ENCODE peak calls at places on chromosomes 5 and 9, in seven cellular contexts. C is omental fat pad, V is DND-41, R is Peyer's patch, I is astrocyte of the spinal cord, A is breast epithelium, B is GM12865. O is an unnamed sample.

GRCh38 chr9:114786251-114786650 is 19.6 kb downstream of the TNFSF15 start:
- DNase-seq in C (no peak), V (no peak), R (no peak), I (no peak), A (no peak), B (no peak), O (no peak)

GRCh38 chr9:111839387-111839786 is 44.6 kb upstream of the SHOC1 start:
- DNase-seq in C (no peak), V (no peak), R (no peak), I (no peak), A (no peak), B (peak), O (no peak)

GRCh38 chr5:149936700-149937091 is 7.9 kb downstream of the PDE6A start:
- DNase-seq in C (no peak), V (no peak), R (no peak), I (peak), A (no peak), B (no peak), O (no peak)

GRCh38 chr9:16133556-16134227 is 580.8 kb downstream of the CCDC171 start:
- DNase-seq in C (no peak), V (peak), R (peak), I (peak), A (no peak), B (peak), O (no peak)

GRCh38 chr5:33490071-33490665 is 49.4 kb downstream of the TARS1 start:
- DNase-seq in C (no peak), V (no peak), R (no peak), I (no peak), A (no peak), B (no peak), O (no peak)

GRCh38 chr9:129401623-129402340 is 219.1 kb downstream of the C9orf50 start:
- DNase-seq in C (no peak), V (peak), R (no peak), I (no peak), A (no peak), B (no peak), O (no peak)

GRCh38 chr5:98570661-98571181 is 202.7 kb upstream of the RGMB start:
- DNase-seq in C (no peak), V (no peak), R (no peak), I (peak), A (no peak), B (no peak), O (no peak)

GRCh38 chr5:150653145-150653761 is 7.8 kb upstream of the MYOZ3 start:
- DNase-seq in C (no peak), V (no peak), R (no peak), I (peak), A (no peak), B (no peak), O (no peak)

GRCh38 chr5:159104058-159104651 is 4.4 kb upstream of the EBF1 start:
- DNase-seq in C (no peak), V (no peak), R (peak), I (no peak), A (no peak), B (peak), O (no peak)

GRCh38 chr5:177426566-177427210 is at the start of gene GRK6:
- DNase-seq in C (no peak), V (peak), R (peak), I (no peak), A (no peak), B (peak), O (no peak)

GRCh38 chr5:80713640-80714039 is 58.9 kb upstream of the DHFR start:
- DNase-seq in C (no peak), V (no peak), R (no peak), I (no peak), A (no peak), B (no peak), O (no peak)

GRCh38 chr9:121871431-121872025 is 220.1 kb downstream of the DAB2IP start:
- DNase-seq in C (no peak), V (no peak), R (no peak), I (peak), A (no peak), B (no peak), O (no peak)

GRCh38 chr9:6218099-6218502 is 2.5 kb downstream of the IL33 start:
- DNase-seq in C (no peak), V (no peak), R (no peak), I (no peak), A (no peak), B (no peak), O (no peak)

GRCh38 chr9:20563917-20564316 is 58.4 kb downstream of the MLLT3 start:
- DNase-seq in C (no peak), V (no peak), R (no peak), I (no peak), A (no peak), B (no peak), O (no peak)

GRCh38 chr9:133968428-133968827 is 23.7 kb downstream of the VAV2 start:
- DNase-seq in C (no peak), V (no peak), R (no peak), I (no peak), A (no peak), B (no peak), O (no peak)

DNA sequence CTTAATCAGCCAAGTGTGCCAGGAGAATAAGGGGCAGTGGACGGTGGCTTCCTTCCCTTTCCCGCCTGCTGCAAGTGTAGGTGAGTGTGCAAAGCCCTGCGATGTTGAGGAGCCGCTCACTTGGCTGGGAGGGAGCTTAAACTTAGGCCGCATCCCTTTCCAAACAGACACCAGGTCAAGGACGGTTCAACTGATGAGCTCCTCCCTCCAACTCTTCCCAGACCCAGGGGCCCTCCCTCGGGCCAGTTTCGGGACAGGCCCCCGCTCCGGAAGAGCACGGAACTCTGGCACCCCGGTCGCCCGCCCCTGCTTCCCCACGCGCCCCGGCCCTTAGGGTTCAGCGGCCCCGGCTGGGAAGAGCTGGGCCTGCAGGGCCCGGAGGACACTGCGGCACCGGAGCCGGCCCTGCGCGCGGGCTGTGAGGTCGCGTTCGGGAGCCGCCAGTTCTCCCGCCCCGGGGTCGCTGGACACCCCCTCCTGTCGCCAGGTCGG is 481 bp downstream of the MRPL36 start:
- DNase-seq in C (no peak), V (no peak), R (no peak), I (peak), A (no peak), B (peak), O (no peak)
- TF ChIP-seq CTCF in C (no peak), V (no peak), R (no peak), I (no peak), A (no peak), B (no peak), O (no peak)

GRCh38 chr9:131954299-131954698 is 125.4 kb downstream of the MED27 start:
- DNase-seq in C (no peak), V (no peak), R (no peak), I (no peak), A (no peak), B (peak), O (no peak)
- TF ChIP-seq CTCF in C (no peak), V (peak), R (no peak), I (peak), A (no peak), B (peak), O (no peak)

DNA sequence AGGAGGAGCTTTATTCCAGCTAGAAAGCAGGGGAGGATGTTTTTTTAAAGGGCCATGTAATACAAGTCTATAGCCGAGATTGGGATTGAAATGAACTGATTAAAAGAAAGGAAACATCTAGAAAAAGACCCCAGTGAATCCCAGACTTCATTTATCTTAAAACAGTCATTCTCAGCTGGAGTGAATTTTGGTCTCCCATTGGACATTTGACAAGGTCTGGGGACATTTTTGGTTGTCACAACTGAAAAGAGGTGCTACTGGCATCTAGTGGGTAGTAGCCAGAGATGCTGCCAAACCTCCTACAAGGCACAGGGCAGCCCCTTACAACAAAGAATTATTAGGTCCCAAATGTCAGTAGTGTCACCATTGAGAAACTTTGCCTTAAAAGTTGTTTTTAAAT is 16.3 kb upstream of the SPINK4 start:
- DNase-seq in C (no peak), V (no peak), R (no peak), I (no peak), A (no peak), B (peak), O (no peak)
- TF ChIP-seq CTCF in C (no peak), V (no peak), R (no peak), I (peak), A (no peak), B (peak), O (no peak)

DNA sequence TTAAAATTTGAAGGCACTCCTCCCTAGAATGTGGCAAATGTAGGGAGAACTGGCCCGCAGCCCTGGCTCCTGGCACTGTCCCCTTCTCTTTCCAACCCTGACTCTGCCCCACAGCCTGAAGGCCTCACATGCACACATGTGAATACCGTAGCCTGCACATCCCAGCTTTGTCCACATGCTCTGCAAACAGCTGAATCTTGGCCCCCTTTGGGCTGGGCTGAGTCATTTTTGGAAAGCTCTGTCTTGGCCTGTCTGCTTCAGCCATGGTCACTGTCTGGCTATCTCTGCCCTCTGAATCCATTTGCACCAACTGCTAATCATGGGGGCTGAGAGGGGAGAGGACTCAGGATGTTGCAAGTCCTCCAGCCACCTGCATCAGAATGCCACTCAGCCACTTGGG is 22.1 kb upstream of the GALNT10 start:
- DNase-seq in C (no peak), V (no peak), R (no peak), I (no peak), A (no peak), B (no peak), O (no peak)
- TF ChIP-seq CTCF in C (no peak), V (no peak), R (no peak), I (no peak), A (no peak), B (no peak), O (no peak)

GRCh38 chr5:40452874-40453624 is 226.7 kb upstream of the PTGER4 start:
- DNase-seq in C (no peak), V (no peak), R (no peak), I (no peak), A (no peak), B (peak), O (no peak)
- TF ChIP-seq CTCF in C (no peak), V (no peak), R (no peak), I (no peak), A (no peak), B (no peak), O (no peak)

DNA sequence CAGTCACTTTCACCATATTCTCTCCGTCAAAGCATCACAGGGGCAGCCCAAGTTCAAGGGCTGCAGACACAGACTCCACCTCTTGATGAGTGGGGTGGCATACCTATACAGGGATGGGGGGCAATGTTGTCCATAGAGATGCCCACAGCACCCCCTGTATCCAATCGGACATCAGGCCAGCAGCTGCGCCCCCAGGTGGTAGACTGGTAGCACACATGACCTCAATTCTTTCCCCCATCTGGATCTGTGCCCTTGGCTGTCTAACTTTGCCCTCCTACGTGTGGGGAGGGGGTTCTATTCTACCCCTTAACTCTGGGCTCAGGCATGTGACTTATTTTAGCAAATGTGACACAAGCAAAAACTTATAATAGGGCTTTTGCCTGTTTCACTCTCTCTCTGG is 84.0 kb upstream of the SLC25A48 start:
- DNase-seq in C (no peak), V (no peak), R (no peak), I (no peak), A (no peak), B (no peak), O (no peak)
- TF ChIP-seq CTCF in C (no peak), V (peak), R (no peak), I (no peak), A (no peak), B (peak), O (no peak)

GRCh38 chr5:144487207-144487606 is 316.5 kb downstream of the KCTD16 start:
- DNase-seq in C (no peak), V (no peak), R (no peak), I (no peak), A (no peak), B (no peak), O (no peak)
- TF ChIP-seq CTCF in C (no peak), V (no peak), R (no peak), I (peak), A (no peak), B (peak), O (no peak)

DNA sequence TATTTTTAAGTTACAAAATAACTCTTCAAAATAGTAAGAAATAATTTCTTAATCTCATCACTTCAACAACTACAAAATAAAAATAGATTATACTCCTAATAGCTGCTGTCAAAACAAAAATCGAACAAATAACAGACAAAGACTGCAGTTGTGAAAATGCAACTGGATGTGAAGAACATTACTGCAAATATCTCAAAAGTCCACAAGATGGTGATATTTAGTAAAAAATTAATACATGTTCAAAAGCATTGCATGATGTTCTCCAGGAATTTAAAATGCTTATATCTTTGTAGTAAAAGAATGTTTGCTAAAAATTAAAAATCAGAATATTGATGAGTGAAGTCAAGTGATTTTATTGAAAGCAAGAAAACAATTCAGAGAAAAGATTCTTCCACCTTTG is 66.2 kb downstream of the MPDZ start:
- DNase-seq in C (no peak), V (no peak), R (no peak), I (peak), A (no peak), B (no peak), O (no peak)
- TF ChIP-seq CTCF in C (no peak), V (peak), R (no peak), I (no peak), A (no peak), B (no peak), O (no peak)